ENCODE peak calls at places on chromosomes 4 and X, in five cellular contexts. T, N, S, V and L are unnamed samples. For H3K4me1 and H3K27me3, the result is how much of the 10 kb centered on the place peaks cover.

GRCh38 chr4:73902038-73902637 is 32.9 kb downstream of the CXCL1 start:
- DNase-seq in T (no peak), N (no peak), S (no peak), V (no peak), L (no peak)

GRCh38 chr4:173248690-173249089 is 80.1 kb downstream of the GALNT7 start:
- DNase-seq in T (no peak), N (no peak), S (no peak), V (no peak), L (no peak)

GRCh38 chr4:100428051-100428450 is 89.8 kb downstream of the EMCN start:
- DNase-seq in T (no peak), N (no peak), S (no peak), V (no peak), L (no peak)

GRCh38 chr4:163913571-163913970 is 419.1 kb downstream of the TMA16 start:
- DNase-seq in T (no peak), N (no peak), S (no peak), V (no peak), L (no peak)

GRCh38 chrX:54248309-54248708 is 65.3 kb upstream of the FAM120C start:
- DNase-seq in T (peak), N (no peak), S (no peak), V (no peak), L (no peak)

GRCh38 chr4:19133315-19133714 is 1111.8 kb upstream of the LCORL start:
- DNase-seq in T (no peak), N (no peak), S (no peak), V (no peak), L (no peak)

GRCh38 chrX:12236156-12236555 is 97.9 kb downstream of the FRMPD4 start:
- DNase-seq in T (no peak), N (no peak), S (no peak), V (no peak), L (no peak)

GRCh38 chrX:39262641-39263040 is 461.4 kb downstream of the MID1IP1 start:
- DNase-seq in T (no peak), N (no peak), S (no peak), V (no peak), L (no peak)

GRCh38 chrX:123830309-123830708 is 29.5 kb upstream of the XIAP start:
- DNase-seq in T (peak), N (no peak), S (no peak), V (no peak), L (no peak)

GRCh38 chr4:56468097-56468422 is 643 bp downstream of the SRP72 start:
- DNase-seq in T (no peak), N (peak), S (no peak), V (no peak), L (no peak)

GRCh38 chr4:53507671-53508286 is 83.5 kb downstream of the LNX1 start:
- DNase-seq in T (no peak), N (no peak), S (no peak), V (no peak), L (no peak)

GRCh38 chr4:16897991-16898827 is at the start of gene LDB2:
- DNase-seq in T (peak), N (no peak), S (peak), V (peak), L (no peak)

GRCh38 chr4:113828712-113829111 is 67.2 kb upstream of the CAMK2D start:
- DNase-seq in T (no peak), N (no peak), S (no peak), V (no peak), L (no peak)

GRCh38 chrX:118935352-118935751 is 39.1 kb upstream of the LONRF3 start:
- DNase-seq in T (no peak), N (no peak), S (no peak), V (no peak), L (no peak)

GRCh38 chrX:118824173-118824782 is 654 bp downstream of the ZCCHC12 start:
- DNase-seq in T (peak), N (no peak), S (no peak), V (no peak), L (no peak)

GRCh38 chr4:61273237-61273636 is 73.1 kb downstream of the ADGRL3 start:
- DNase-seq in T (no peak), N (no peak), S (no peak), V (no peak), L (no peak)

GRCh38 chr4:159516556-159516955 is 413.7 kb downstream of the RAPGEF2 start:
- DNase-seq in T (no peak), N (no peak), S (no peak), V (no peak), L (no peak)

GRCh38 chr4:150886597-150886996 is 128.5 kb downstream of the LRBA start:
- DNase-seq in T (no peak), N (no peak), S (no peak), V (no peak), L (no peak)

GRCh38 chrX:10006770-10007169 is 39.6 kb downstream of the CLDN34 start:
- DNase-seq in T (no peak), N (no peak), S (no peak), V (no peak), L (no peak)
- H3K4me1 ChIP-seq in T (under half), N (under half), S (under half), V (under half), L (under half)

GRCh38 chr4:7513731-7514130 is 79.0 kb upstream of the PSAPL1 start:
- DNase-seq in T (no peak), N (no peak), S (no peak), V (no peak), L (no peak)
- H3K27me3 ChIP-seq in T (under half), N (under half), S (under half), V (under half), L (under half)

GRCh38 chr4:2866160-2866861 is 22.7 kb downstream of the ADD1 start:
- DNase-seq in T (no peak), N (no peak), S (no peak), V (no peak), L (no peak)
- H3K4me1 ChIP-seq in T (half or more), N (under half), S (under half), V (under half), L (under half)

GRCh38 chr4:3446631-3447320 is 5.0 kb downstream of the HGFAC start:
- DNase-seq in T (no peak), N (no peak), S (no peak), V (no peak), L (no peak)

GRCh38 chr4:3449574-3450534 is 8.1 kb downstream of the HGFAC start:
- DNase-seq in T (no peak), N (no peak), S (no peak), V (no peak), L (no peak)

GRCh38 chr4:3445829-3446545 is 4.2 kb downstream of the HGFAC start:
- DNase-seq in T (no peak), N (no peak), S (no peak), V (no peak), L (no peak)

GRCh38 chr4:3449047-3449573 is 7.3 kb downstream of the HGFAC start:
- DNase-seq in T (no peak), N (no peak), S (no peak), V (no peak), L (peak)

GRCh38 chr4:3447431-3448395 is 5.9 kb downstream of the HGFAC start:
- DNase-seq in T (no peak), N (no peak), S (no peak), V (no peak), L (peak)
- H3K27me3 ChIP-seq in T (under half), N (under half), S (under half), V (under half), L (under half)

DNA sequence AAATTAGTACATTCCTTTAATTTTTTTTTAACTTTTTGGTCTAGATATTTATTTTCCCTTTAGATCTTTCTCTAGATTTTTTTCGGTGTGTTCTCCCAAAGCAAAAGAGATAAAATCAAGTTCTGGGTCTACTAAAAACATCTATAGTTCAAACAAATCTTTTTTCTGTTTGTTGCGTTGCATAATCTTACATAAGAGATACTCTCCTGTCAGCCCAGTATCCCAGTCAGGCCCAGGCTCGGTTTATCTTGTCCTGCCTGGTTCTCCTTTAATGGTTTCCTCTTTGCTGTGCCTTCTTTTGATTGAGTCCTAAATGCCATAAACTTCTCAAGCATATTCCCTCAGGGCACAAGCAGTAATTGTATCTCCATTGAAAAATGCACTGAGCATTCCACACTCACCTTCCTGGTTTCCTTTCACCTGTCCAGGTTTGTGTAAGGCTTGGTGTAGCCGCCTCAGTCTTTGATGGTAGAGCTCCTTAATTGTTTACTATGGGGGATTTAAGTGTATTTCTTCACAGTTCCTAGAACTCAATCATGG is 104.9 kb downstream of the TMEM131L start:
- DNase-seq in T (no peak), N (no peak), S (no peak), V (no peak), L (no peak)
- H3K4me1 ChIP-seq in T (under half), N (under half), S (under half), V (under half), L (under half)

GRCh38 chr4:126664839-126665238 is 967.9 kb upstream of the INTU start:
- DNase-seq in T (no peak), N (no peak), S (no peak), V (no peak), L (no peak)

GRCh38 chr4:126658391-126658790 is 974.4 kb upstream of the INTU start:
- DNase-seq in T (no peak), N (no peak), S (no peak), V (no peak), L (no peak)

DNA sequence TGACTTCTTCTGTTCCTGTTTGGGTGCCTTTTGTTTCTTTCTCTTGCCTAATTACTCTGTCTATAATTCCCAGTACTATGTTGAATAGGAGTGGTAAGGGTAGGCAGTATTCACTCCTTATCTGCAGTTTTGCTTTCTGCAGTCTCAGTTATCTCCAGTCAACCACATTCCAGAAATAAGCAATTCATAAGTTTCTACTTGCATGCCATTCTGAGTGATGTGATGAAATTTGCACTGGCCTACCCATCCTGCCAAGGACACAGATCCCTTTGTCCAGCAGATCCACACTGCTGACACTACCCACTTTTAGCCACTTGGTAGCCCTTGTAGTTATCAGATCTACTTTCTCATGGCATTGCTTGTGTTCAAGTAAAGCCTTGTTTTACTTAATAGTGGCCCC is 971.6 kb upstream of the INTU start:
- DNase-seq in T (no peak), N (no peak), S (no peak), V (no peak), L (no peak)
- H3K27me3 ChIP-seq in T (under half), N (under half), S (under half), V (under half), L (under half)

GRCh38 chr4:8439168-8439567 is 1.4 kb downstream of the ACOX3 start:
- DNase-seq in T (no peak), N (no peak), S (peak), V (no peak), L (no peak)

GRCh38 chr4:8440491-8441311 is at the start of the genes ACOX3 and TRMT44:
- DNase-seq in T (peak), N (peak), S (peak), V (peak), L (peak)

GRCh38 chr4:8441499-8442091 is 1.0 kb downstream of the TRMT44 start:
- DNase-seq in T (no peak), N (no peak), S (no peak), V (no peak), L (no peak)

GRCh38 chr4:8438743-8439142 is 1.8 kb downstream of the ACOX3 start:
- DNase-seq in T (no peak), N (no peak), S (peak), V (no peak), L (no peak)

DNA sequence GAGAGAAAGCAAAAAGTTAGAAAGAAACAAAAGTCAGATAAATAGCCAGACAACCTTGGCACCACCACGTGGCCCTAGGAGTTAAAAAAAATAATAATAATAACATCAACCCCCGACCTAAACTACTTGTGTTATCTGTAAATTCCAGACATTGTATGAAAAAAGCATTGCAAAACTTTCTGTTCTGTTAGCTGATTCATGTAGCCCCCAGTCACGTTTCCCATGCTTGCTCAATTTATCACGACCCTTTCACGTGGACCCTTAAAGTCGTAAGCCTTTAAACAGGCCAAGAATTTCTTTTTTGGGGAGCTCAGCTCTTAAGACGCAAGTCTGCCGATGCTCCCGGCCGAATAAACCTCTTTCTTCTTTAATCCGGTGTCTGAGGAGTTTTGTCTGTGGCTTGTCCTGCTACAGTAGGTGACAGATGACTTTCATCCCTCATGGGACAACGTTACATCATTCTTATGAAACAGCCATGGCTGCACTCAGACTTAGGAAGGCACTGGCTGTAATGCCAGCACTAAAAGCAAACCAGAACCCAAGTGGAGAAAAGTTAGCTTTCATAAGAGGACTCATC is 521 bp downstream of the ACOX3 start:
- DNase-seq in T (peak), N (no peak), S (peak), V (no peak), L (no peak)
- H3K4me1 ChIP-seq in T (under half), N (under half), S (under half), V (under half), L (half or more)